ENCODE peak calls at places on chromosomes 13 and 19, in four cellular contexts. S is uterus, V is substantia nigra, L is caudate nucleus. C is an unnamed sample.

GRCh38 chr19:19997656-19998268 is 41.5 kb downstream of the ZNF682 start:
- DNase-seq in S (no peak), V (peak; percentile 3), L (no peak), C (no peak)

GRCh38 chr19:35169226-35169995 is 14.9 kb downstream of the FXYD5 start:
- DNase-seq in L (no peak), V (no peak), S (no peak), C (no peak)

GRCh38 chr13:59305896-59306295 is 857.8 kb downstream of the DIAPH3 start:
- DNase-seq in V (no peak), S (no peak), L (no peak), C (no peak)

GRCh38 chr19:42480335-42481095 is 37.8 kb upstream of the CXCL17 start:
- DNase-seq in L (no peak), S (no peak), V (no peak), C (no peak)

GRCh38 chr19:5281588-5281987 is 59.0 kb downstream of the PTPRS start:
- DNase-seq in V (no peak), S (peak; percentile 77), L (no peak), C (no peak)

GRCh38 chr13:102012299-102013293 is 389.3 kb downstream of the FGF14 start:
- DNase-seq in S (no peak), V (no peak), L (no peak), C (no peak)

GRCh38 chr13:54563286-54563685 is 1534.7 kb downstream of the OLFM4 start:
- DNase-seq in L (no peak), V (no peak), S (no peak), C (no peak)

GRCh38 chr13:48066310-48066989 is 28.5 kb downstream of the MED4 start:
- DNase-seq in S (no peak), L (no peak), V (no peak), C (no peak)

GRCh38 chr19:20611866-20612265 is 46.3 kb upstream of the ZNF737 start:
- DNase-seq in L (no peak), S (no peak), V (no peak), C (no peak)

GRCh38 chr13:97582170-97582569 is 148.2 kb downstream of the RAP2A start:
- DNase-seq in V (no peak), S (no peak), L (no peak), C (no peak)

GRCh38 chr13:37453246-37453645 is 145.3 kb downstream of the POSTN start:
- DNase-seq in S (no peak), L (no peak), V (no peak), C (no peak)

GRCh38 chr13:93309886-93310520 is 83.4 kb downstream of the GPC6 start:
- DNase-seq in L (no peak), V (no peak), S (no peak), C (no peak)

GRCh38 chr13:98892821-98893220 is 85.0 kb downstream of the DOCK9 start:
- DNase-seq in S (no peak), V (no peak), L (no peak), C (no peak)

GRCh38 chr19:57434386-57435061 is 601 bp upstream of the ZNF749 start:
- DNase-seq in V (no peak), S (no peak), L (no peak), C (no peak)

GRCh38 chr13:41222259-41222852 is 28.0 kb upstream of the KBTBD7 start:
- DNase-seq in S (peak; percentile 23), L (no peak), V (peak; percentile 2), C (peak; percentile 70)

GRCh38 chr13:61765940-61766666 is 350.5 kb upstream of the PCDH20 start:
- DNase-seq in L (no peak), S (no peak), V (no peak), C (no peak)

GRCh38 chr13:31160857-31161582 is 684 bp downstream of the HSPH1 start:
- DNase-seq in S (peak; percentile 48), L (peak; percentile 65), V (peak; percentile 71), C (peak; percentile 55)

GRCh38 chr19:23263870-23264590 is 13.8 kb upstream of the ZNF724 start:
- DNase-seq in S (no peak), V (no peak), L (no peak), C (no peak)

GRCh38 chr13:98978280-98978679 is 416 bp upstream of the DOCK9 start:
- DNase-seq in S (no peak), L (no peak), V (no peak), C (no peak)

GRCh38 chr13:113906566-113906965 is 42.7 kb upstream of the GAS6 start:
- DNase-seq in V (no peak), S (peak; percentile 18), L (no peak), C (no peak)

GRCh38 chr13:113837554-113838355 is 26.1 kb downstream of the GAS6 start:
- DNase-seq in L (peak; percentile 61), S (peak; percentile 98), V (peak; percentile 72), C (peak; percentile 68)

GRCh38 chr13:92122454-92122853 is 724.0 kb downstream of the GPC5 start:
- DNase-seq in S (no peak), V (no peak), L (no peak), C (no peak)

GRCh38 chr19:41912899-41913475 is 15.3 kb downstream of the ERFL start:
- DNase-seq in V (no peak), S (no peak), L (no peak), C (no peak)

GRCh38 chr19:2974342-2974932 is 2.9 kb upstream of the TLE6 start:
- DNase-seq in V (peak; percentile 3), S (peak; percentile 71), L (no peak), C (no peak)

GRCh38 chr19:41311613-41312012 is 1.6 kb downstream of the CCDC97 start:
- DNase-seq in L (no peak), V (no peak), S (no peak), C (no peak)

GRCh38 chr13:63198076-63198475 is 1782.4 kb upstream of the PCDH20 start:
- DNase-seq in V (no peak), L (no peak), S (no peak), C (no peak)

GRCh38 chr19:18672606-18673337 is 10.7 kb upstream of the CRTC1 start:
- DNase-seq in S (peak; percentile 46), L (peak; percentile 62), V (peak; percentile 42), C (peak; percentile 25)

DNA sequence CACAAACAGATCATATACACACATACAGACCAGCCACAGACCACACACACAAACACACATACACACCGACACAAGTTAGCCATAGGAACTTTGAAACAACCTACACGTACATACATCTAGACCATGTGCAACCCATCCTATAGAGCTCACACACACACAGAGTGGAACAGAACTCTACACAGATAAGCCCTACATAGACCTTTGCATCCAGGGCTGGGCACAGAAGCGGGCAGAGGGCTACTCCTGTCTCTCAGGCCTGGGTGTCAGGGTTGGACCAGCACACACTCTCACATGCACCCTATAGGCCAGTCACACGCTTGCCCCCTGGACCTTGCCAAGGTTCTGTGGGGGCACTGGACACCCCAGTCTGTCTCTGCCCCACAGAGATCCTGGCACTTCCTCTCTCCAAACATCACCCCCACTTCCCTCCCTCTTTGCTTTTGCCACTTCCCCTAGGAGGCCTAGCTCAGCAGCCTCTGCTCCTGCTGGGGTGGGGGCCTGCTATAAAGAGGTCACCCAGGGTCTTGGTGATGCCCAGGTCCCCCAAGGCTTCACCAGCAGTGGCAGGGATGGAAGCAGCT is 5.8 kb upstream of the JUNB start:
- DNase-seq in L (no peak), V (peak; percentile 57), S (no peak), C (peak; percentile 83)
- H3K27ac ChIP-seq in L (peak overlapping the region; percentile 98), V (peak overlapping the region; percentile 82), S (peak overlapping the region; percentile 98), C (peak overlapping the region; percentile 95)

GRCh38 chr19:45440873-45441654 is 17.3 kb upstream of the ERCC1 start:
- DNase-seq in V (no peak), L (no peak), S (no peak), C (no peak)
- H3K27ac ChIP-seq in V (peak overlapping the region; percentile 85), L (peak overlapping the region; percentile 97), S (peak overlapping the region; percentile 96), C (no peak overlapping the region)

DNA sequence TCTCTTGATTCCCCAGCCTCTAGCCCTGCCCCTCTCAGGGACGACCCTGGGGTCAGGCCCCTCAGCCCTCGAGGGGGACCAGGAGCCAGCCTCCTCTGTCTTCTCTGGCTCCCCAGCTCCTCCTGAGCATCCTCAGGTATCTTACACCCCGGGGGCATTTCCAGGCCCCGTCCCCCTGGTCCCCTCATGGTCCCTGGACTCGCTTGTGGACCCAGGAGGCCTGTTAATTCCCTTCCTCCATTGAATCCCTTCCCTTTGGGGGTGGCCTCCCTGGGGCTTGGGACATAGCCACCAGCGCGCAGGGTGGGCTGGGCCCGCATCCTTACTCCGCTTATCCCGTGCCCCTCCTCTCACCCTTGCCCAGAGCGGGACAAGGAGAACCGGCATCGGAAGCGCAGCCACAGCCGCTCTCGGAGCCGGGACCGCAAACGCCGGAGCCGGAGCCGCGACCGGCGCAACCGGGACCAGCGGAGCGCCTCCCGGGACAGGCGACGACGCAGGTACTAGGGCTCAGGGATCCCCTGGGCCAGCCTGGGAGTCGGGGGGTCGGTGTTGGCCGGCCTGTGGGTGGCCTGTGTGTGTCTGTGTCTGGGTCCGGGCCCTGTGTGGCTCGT is 4.1 kb downstream of the U2AF2 start:
- DNase-seq in S (no peak), V (no peak), L (no peak), C (no peak)
- H3K27ac ChIP-seq in S (no peak overlapping the region), V (no peak overlapping the region), L (no peak overlapping the region), C (no peak overlapping the region)

GRCh38 chr19:14094854-14095253 is 4.3 kb upstream of the SAMD1 start:
- DNase-seq in L (no peak), V (no peak), S (no peak), C (no peak)
- H3K27ac ChIP-seq in L (no peak overlapping the region), V (no peak overlapping the region), S (no peak overlapping the region), C (no peak overlapping the region)

GRCh38 chr19:37989855-37990254 is 82.8 kb downstream of the SIPA1L3 start:
- DNase-seq in L (no peak), S (no peak), V (no peak), C (no peak)
- H3K27ac ChIP-seq in L (no peak overlapping the region), S (no peak overlapping the region), V (no peak overlapping the region), C (no peak overlapping the region)

GRCh38 chr19:1266818-1267440 is 2.2 kb upstream of the CIRBP start:
- DNase-seq in S (peak; percentile 86), V (peak; percentile 51), L (no peak), C (peak; percentile 66)
- H3K27ac ChIP-seq in S (peak overlapping the region; percentile 91), V (peak overlapping the region; percentile 66), L (peak overlapping the region; percentile 73), C (peak overlapping the region; percentile 86)

GRCh38 chr19:32067686-32068085 is 277.7 kb upstream of the ZNF507 start:
- DNase-seq in S (no peak), L (no peak), V (no peak), C (no peak)

GRCh38 chr19:32066056-32066455 is 279.4 kb upstream of the ZNF507 start:
- DNase-seq in S (no peak), V (no peak), L (no peak), C (no peak)

GRCh38 chr19:32068805-32069204 is 276.6 kb upstream of the ZNF507 start:
- DNase-seq in L (no peak), V (no peak), S (no peak), C (no peak)

GRCh38 chr19:32061304-32061703 is 284.1 kb upstream of the ZNF507 start:
- DNase-seq in L (no peak), S (no peak), V (no peak), C (no peak)

GRCh38 chr19:32063601-32064000 is 281.8 kb upstream of the ZNF507 start:
- DNase-seq in V (no peak), S (no peak), L (no peak), C (no peak)
- H3K27ac ChIP-seq in V (no peak overlapping the region), S (peak overlapping the region; percentile 10), L (no peak overlapping the region), C (no peak overlapping the region)

GRCh38 chr13:112759053-112759452 is 69.2 kb downstream of the ATP11A start:
- DNase-seq in L (no peak), S (no peak), V (no peak), C (no peak)

GRCh38 chr13:112756967-112757758 is 67.3 kb downstream of the ATP11A start:
- DNase-seq in S (no peak), V (peak; percentile 68), L (peak; percentile 82), C (no peak)

GRCh38 chr13:112756511-112756966 is 66.7 kb downstream of the ATP11A start:
- DNase-seq in L (no peak), V (no peak), S (no peak), C (no peak)

GRCh38 chr13:112756081-112756480 is 66.2 kb downstream of the ATP11A start:
- DNase-seq in L (no peak), V (no peak), S (no peak), C (no peak)

GRCh38 chr13:112757759-112758086 is 67.9 kb downstream of the ATP11A start:
- DNase-seq in S (no peak), V (no peak), L (no peak), C (no peak)
- H3K27ac ChIP-seq in S (no peak overlapping the region), V (peak overlapping the region; percentile 99), L (peak overlapping the region; percentile 99), C (no peak overlapping the region)